ENCODE peak calls at places on chromosomes 12 and 14, in five cellular contexts. Y is B cell, M is skeletal muscle cell, V is ecto neural progenitor cell, X is left ventricle myocardium superior. K is an unnamed sample.

GRCh38 chr14:74985028-74985310 is 17.8 kb upstream of the EIF2B2 start:
- DNase-seq in Y (no peak), M (no peak), V (no peak), X (no peak), K (no peak)

GRCh38 chr12:11730299-11731041 is 81.0 kb downstream of the ETV6 start:
- DNase-seq in Y (peak; percentile 82), M (no peak), V (no peak), X (no peak), K (no peak)

GRCh38 chr12:52055781-52056711 is 4.8 kb downstream of the NR4A1 start:
- DNase-seq in Y (no peak), M (no peak), V (no peak), X (no peak), K (no peak)

GRCh38 chr14:87869619-87870583 is 123.1 kb downstream of the GALC start:
- DNase-seq in Y (no peak), M (peak; percentile 64), V (no peak), X (no peak), K (no peak)

GRCh38 chr14:67963960-67964359 is 144.4 kb downstream of the RAD51B start:
- DNase-seq in Y (no peak), M (no peak), V (no peak), X (no peak), K (no peak)

GRCh38 chr12:12564911-12565310 is 2.2 kb upstream of the DUSP16 start:
- DNase-seq in Y (no peak), M (no peak), V (no peak), X (no peak), K (no peak)

GRCh38 chr12:63052696-63053095 is 98.3 kb downstream of the AVPR1A start:
- DNase-seq in Y (no peak), M (no peak), V (no peak), X (no peak), K (no peak)

GRCh38 chr12:42129595-42130204 is 15.0 kb downstream of the GXYLT1 start:
- DNase-seq in Y (no peak), M (no peak), V (no peak), X (no peak), K (peak; percentile 18)

GRCh38 chr14:101446387-101446969 is 114.8 kb upstream of the DIO3 start:
- DNase-seq in Y (no peak), M (no peak), V (no peak), X (no peak), K (no peak)

GRCh38 chr14:72818998-72819397 is 74.9 kb downstream of the DPF3 start:
- DNase-seq in Y (no peak), M (no peak), V (no peak), X (no peak), K (no peak)

GRCh38 chr14:101726295-101726953 is 35.1 kb upstream of the PPP2R5C start:
- DNase-seq in Y (no peak), M (no peak), V (peak; percentile 25), X (no peak), K (peak; percentile 90)

GRCh38 chr12:119384340-119384739 is 49.8 kb downstream of the CCDC60 start:
- DNase-seq in Y (no peak), M (no peak), V (no peak), X (no peak), K (no peak)

GRCh38 chr14:99604766-99605298 is 825 bp upstream of the CCDC85C start:
- DNase-seq in Y (no peak), M (no peak), V (no peak), X (peak; percentile 64), K (no peak)

GRCh38 chr14:67526676-67527459 is 6.2 kb upstream of the PLEKHH1 start:
- DNase-seq in Y (no peak), M (no peak), V (peak; percentile 62), X (no peak), K (no peak)

GRCh38 chr14:67673451-67673850 is 981 bp downstream of the VTI1B start:
- DNase-seq in Y (no peak), M (no peak), V (no peak), X (no peak), K (no peak)

GRCh38 chr12:83157604-83158003 is 470.9 kb downstream of the TMTC2 start:
- DNase-seq in Y (no peak), M (no peak), V (no peak), X (no peak), K (no peak)

GRCh38 chr14:95895720-95896119 is 19.1 kb downstream of the TUNAR start:
- DNase-seq in Y (no peak), M (no peak), V (peak; percentile 59), X (no peak), K (no peak)

GRCh38 chr14:25090716-25091454 is 40.9 kb upstream of the STXBP6 start:
- DNase-seq in Y (no peak), M (peak; percentile 31), V (no peak), X (no peak), K (no peak)